ENCODE peak calls at places on chromosomes 13 and 19, in six cellular contexts. L, I, V, D, U and F are unnamed samples.

GRCh38 chr19:16289594-16289993 is 35.0 kb upstream of the KLF2 start:
- DNase-seq in I (peak; percentile 51), L (no peak), V (no peak), D (no peak), U (no peak), F (no peak)

GRCh38 chr19:4988770-4989251 is 19.9 kb downstream of the KDM4B start:
- DNase-seq in I (no peak), U (peak; percentile 80), L (no peak), D (no peak), V (no peak), F (no peak)

GRCh38 chr19:4582980-4583842 is 23.7 kb upstream of the SEMA6B start:
- DNase-seq in U (no peak), I (no peak), D (no peak), L (no peak), V (no peak), F (no peak)

GRCh38 chr19:38478273-38478971 is 44.9 kb downstream of the RYR1 start:
- DNase-seq in D (no peak), L (peak; percentile 13), I (peak; percentile 32), U (peak; percentile 1), V (no peak), F (no peak)

GRCh38 chr19:49014123-49014869 is 2.6 kb downstream of the LHB start:
- DNase-seq in I (no peak), U (no peak), D (no peak), V (no peak), L (no peak), F (no peak)

GRCh38 chr13:48908381-48909087 is 67.2 kb upstream of the FNDC3A start:
- DNase-seq in U (peak; percentile 76), L (no peak), D (no peak), V (no peak), I (no peak), F (no peak)

GRCh38 chr13:58376775-58377174 is 745.2 kb downstream of the PCDH17 start:
- DNase-seq in V (no peak), D (no peak), U (no peak), I (no peak), L (no peak), F (no peak)

GRCh38 chr13:44403720-44404063 is 30.1 kb downstream of the SERP2 start:
- DNase-seq in L (no peak), I (peak; percentile 93), D (no peak), V (no peak), U (no peak), F (no peak)

GRCh38 chr13:39483326-39483725 is 119.7 kb downstream of the LHFPL6 start:
- DNase-seq in I (peak; percentile 46), L (no peak), U (peak; percentile 65), D (no peak), V (no peak), F (no peak)

GRCh38 chr19:11659612-11660011 is 62.3 kb downstream of the ZNF627 start:
- DNase-seq in U (peak; percentile 19), V (no peak), I (no peak), L (no peak), D (no peak), F (no peak)

GRCh38 chr19:39937094-39937493 is 2.7 kb upstream of the FCGBP start:
- DNase-seq in U (no peak), D (no peak), L (no peak), I (no peak), V (no peak), F (no peak)

GRCh38 chr13:50676602-50677001 is 166.9 kb downstream of the DLEU7 start:
- DNase-seq in I (no peak), V (no peak), L (no peak), U (peak; percentile 82), D (no peak), F (no peak)

GRCh38 chr19:14198384-14199376 is 7.3 kb downstream of the ADGRL1 start:
- DNase-seq in D (no peak), V (no peak), I (peak; percentile 38), U (no peak), L (peak; percentile 35), F (no peak)